ENCODE peak calls at places on chromosomes 16 and 17, in seven cellular contexts. E is PC-3; F is CD8-positive, alpha-beta T cell; V is fibroblast of mammary gland; B is sigmoid colon; X is activated B cell treated with CpG ODN at 0.5 μM for 24 hours; Y is A549. R is an unnamed sample.

GRCh38 chr16:31131841-31132271 is 3.7 kb downstream of the PRSS8 start:
- DNase-seq in X (no peak), B (no peak), V (no peak), F (no peak), E (no peak), Y (no peak), R (no peak)

GRCh38 chr17:80877095-80877828 is 114.4 kb upstream of the CHMP6 start:
- DNase-seq in F (no peak), B (no peak), Y (no peak), X (peak), E (no peak), V (no peak), R (no peak)

GRCh38 chr16:31404353-31405064 is 11.4 kb downstream of the ITGAD start:
- DNase-seq in E (peak), Y (peak), V (peak), F (no peak), B (no peak), X (no peak), R (no peak)

GRCh38 chr17:17523001-17523713 is 27.0 kb upstream of the RASD1 start:
- DNase-seq in F (no peak), V (no peak), B (no peak), X (no peak), Y (no peak), E (no peak), R (no peak)

GRCh38 chr16:54462151-54462651 is 175.6 kb upstream of the IRX3 start:
- DNase-seq in B (no peak), X (no peak), E (no peak), V (peak), Y (no peak), F (no peak), R (no peak)

GRCh38 chr16:10408824-10409381 is 23.0 kb downstream of the ATF7IP2 start:
- DNase-seq in E (peak), F (no peak), Y (no peak), X (no peak), B (no peak), V (peak), R (no peak)

GRCh38 chr16:78281115-78281514 is 181.7 kb downstream of the WWOX start:
- DNase-seq in Y (no peak), F (no peak), E (no peak), V (no peak), B (no peak), X (no peak), R (no peak)

GRCh38 chr17:66737524-66737923 is 97.4 kb upstream of the CACNG5 start:
- DNase-seq in Y (no peak), E (no peak), V (peak), B (peak), F (no peak), X (no peak), R (no peak)

GRCh38 chr17:78645421-78646295 is 68.5 kb upstream of the DNAH17 start:
- DNase-seq in X (peak), F (peak), E (peak), B (peak), V (peak), Y (peak), R (no peak)

GRCh38 chr17:48605991-48606891 is 1.5 kb upstream of the HOXB6 start:
- DNase-seq in X (no peak), E (no peak), F (no peak), B (no peak), Y (no peak), V (no peak), R (no peak)

GRCh38 chr16:60230666-60231065 is 1496.5 kb upstream of the GOT2 start:
- DNase-seq in X (no peak), E (peak), F (no peak), B (no peak), V (no peak), Y (no peak), R (no peak)

GRCh38 chr16:64629622-64630021 is 492.2 kb downstream of the CDH11 start:
- DNase-seq in F (no peak), Y (no peak), V (peak), E (peak), X (no peak), B (no peak), R (no peak)

GRCh38 chr17:76737082-76737675 is at the start of gene SRSF2:
- DNase-seq in B (peak), V (peak), X (peak), E (peak), F (peak), Y (peak), R (peak)

GRCh38 chr17:79005063-79005861 is 4.3 kb downstream of the CANT1 start:
- DNase-seq in X (no peak), V (no peak), Y (no peak), B (peak), E (peak), F (no peak), R (no peak)

GRCh38 chr17:2405247-2405926 is 4.5 kb upstream of the MNT start:
- DNase-seq in Y (no peak), B (peak), E (peak), V (peak), X (no peak), F (no peak), R (no peak)

GRCh38 chr17:50470451-50470850 is 1.8 kb upstream of the CHAD start:
- DNase-seq in Y (no peak), V (no peak), F (no peak), B (peak), X (no peak), E (no peak), R (no peak)

GRCh38 chr17:45131616-45132301 is 556 bp downstream of the PLCD3 start:
- DNase-seq in Y (no peak), V (no peak), X (peak), F (peak), E (peak), B (peak), R (no peak)

GRCh38 chr17:19017401-19017800 is 12.8 kb upstream of the FAM83G start:
- DNase-seq in B (no peak), Y (no peak), F (no peak), V (no peak), E (no peak), X (no peak), R (no peak)

GRCh38 chr17:73341350-73342056 is 29.7 kb upstream of the CDC42EP4 start:
- DNase-seq in Y (no peak), V (no peak), F (no peak), E (no peak), X (no peak), B (no peak), R (no peak)

GRCh38 chr16:72468582-72468981 is 296.6 kb upstream of the PMFBP1 start:
- DNase-seq in F (no peak), X (no peak), E (no peak), Y (no peak), B (no peak), V (peak), R (no peak)

GRCh38 chr17:74865504-74866197 is 6.0 kb upstream of the GRIN2C start:
- DNase-seq in B (no peak), V (no peak), E (no peak), X (no peak), Y (no peak), F (no peak), R (no peak)

DNA sequence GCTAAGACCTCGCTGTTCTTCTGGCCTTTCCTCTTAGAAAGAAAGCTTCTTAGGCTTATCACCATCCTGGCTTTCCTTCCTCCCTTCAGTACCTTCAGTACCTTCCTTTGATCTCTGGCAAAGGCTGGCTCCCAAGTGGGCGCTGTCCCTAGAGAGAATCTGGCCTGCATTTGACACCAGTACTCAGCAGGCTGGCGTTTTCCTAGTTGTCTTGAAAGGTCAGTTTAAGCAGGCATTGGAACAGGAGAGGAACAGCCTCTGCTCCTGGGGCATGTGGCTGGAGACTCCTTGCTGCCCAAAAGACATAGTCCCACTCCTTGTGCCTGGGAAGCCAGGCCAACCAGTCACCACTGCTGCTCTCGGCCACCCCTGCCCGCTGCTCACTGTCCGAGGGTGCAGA is 34.1 kb downstream of the TMEM238L start:
- DNase-seq in Y (no peak), E (no peak), B (peak), V (no peak), X (no peak), F (no peak), R (no peak)
- TF ChIP-seq CTCF in Y (no peak), E (no peak), B (no peak), V (no peak), X (no peak), F (no peak), R (no peak)

DNA sequence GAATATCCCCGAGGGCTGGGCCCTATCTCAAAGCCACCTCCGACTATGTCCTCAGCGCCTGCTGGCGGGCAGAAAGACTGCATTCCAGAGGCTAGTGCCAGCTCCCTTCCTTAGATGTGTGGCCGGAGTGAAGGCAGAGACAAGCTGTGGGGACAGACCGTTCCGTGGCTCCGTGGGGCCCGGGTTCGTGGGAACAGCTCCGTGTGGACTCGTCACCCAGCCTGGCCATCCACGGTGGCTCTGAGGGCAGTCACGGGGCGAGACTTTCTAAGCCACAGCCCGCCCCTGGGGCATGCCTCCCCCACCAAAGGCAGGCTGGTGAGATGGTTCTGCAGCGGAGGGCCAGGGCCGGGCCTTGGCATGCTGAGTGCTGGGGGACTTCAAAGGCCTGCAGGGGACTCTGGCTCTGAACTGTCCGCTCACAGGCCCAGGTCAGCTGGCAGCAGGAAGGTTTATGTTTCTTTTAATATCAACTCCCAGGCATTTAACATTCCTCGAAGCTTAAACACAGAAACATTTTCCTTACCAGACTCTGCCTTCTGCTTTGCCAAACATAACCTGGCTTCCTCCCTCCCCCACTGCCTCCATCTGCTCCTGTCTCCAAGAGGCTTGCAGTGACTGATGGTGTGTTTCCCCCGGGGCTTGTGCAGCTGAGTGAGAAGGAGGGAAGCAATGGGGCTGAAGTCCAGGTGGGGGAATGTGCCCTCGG is 50.4 kb downstream of the TIMM22 start:
- DNase-seq in F (no peak), V (no peak), B (peak), X (no peak), Y (no peak), E (no peak), R (peak)
- TF ChIP-seq CTCF in F (no peak), V (no peak), B (peak), X (no peak), Y (no peak), E (no peak), R (no peak)

GRCh38 chr16:55503726-55504553 is 4.9 kb upstream of the LPCAT2 start:
- DNase-seq in V (no peak), E (no peak), X (no peak), F (no peak), B (no peak), Y (no peak), R (no peak)

GRCh38 chr16:55499951-55500350 is 8.9 kb upstream of the LPCAT2 start:
- DNase-seq in F (no peak), V (peak), Y (no peak), E (peak), X (no peak), B (peak), R (no peak)

GRCh38 chr16:55499281-55499680 is 9.6 kb upstream of the LPCAT2 start:
- DNase-seq in X (no peak), V (no peak), E (no peak), Y (no peak), F (no peak), B (no peak), R (no peak)

GRCh38 chr16:55502801-55503366 is 6.0 kb upstream of the LPCAT2 start:
- DNase-seq in V (peak), Y (no peak), F (no peak), E (peak), X (no peak), B (peak), R (no peak)

GRCh38 chr16:55501549-55502322 is 7.1 kb upstream of the LPCAT2 start:
- DNase-seq in X (no peak), V (no peak), E (peak), Y (no peak), B (no peak), F (no peak), R (no peak)
- TF ChIP-seq CTCF in X (no peak), V (peak), E (peak), Y (no peak), B (no peak), F (no peak), R (no peak)

DNA sequence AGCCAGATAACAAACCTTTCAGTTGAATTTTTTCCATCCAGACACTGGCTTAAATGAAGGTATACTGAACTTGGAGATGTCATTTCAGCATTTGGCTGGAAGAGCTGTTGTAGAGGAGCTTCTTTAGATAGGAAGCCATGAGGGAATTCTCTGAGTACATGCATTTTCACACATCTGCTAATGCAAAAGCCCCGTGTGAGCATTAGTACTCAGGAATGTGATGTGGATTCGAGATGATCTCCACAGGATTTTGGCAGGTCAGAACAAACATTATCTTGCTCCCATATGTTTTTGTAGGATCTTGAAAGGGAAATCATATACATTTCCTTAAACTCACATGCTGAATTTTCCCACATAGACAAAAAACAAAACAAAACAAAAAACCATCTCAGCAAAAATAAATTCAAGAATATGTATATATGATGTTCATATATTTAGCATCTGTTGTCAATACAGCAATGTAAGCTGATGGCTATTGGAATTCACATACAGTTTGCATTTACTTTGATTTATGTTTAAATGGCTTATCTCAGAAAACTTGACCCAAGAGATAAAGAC is 277.2 kb upstream of the TBX2 start:
- DNase-seq in X (no peak), E (no peak), B (no peak), Y (no peak), V (no peak), F (no peak), R (no peak)
- TF ChIP-seq CTCF in X (no peak), E (no peak), B (no peak), Y (no peak), V (no peak), F (no peak), R (no peak)

GRCh38 chr17:29248845-29249244 is 2.2 kb downstream of the CRYBA1 start:
- DNase-seq in F (no peak), E (no peak), V (no peak), Y (no peak), X (no peak), B (no peak), R (no peak)

GRCh38 chr17:29251184-29251583 is 4.5 kb downstream of the CRYBA1 start:
- DNase-seq in E (no peak), V (no peak), F (no peak), B (no peak), X (no peak), Y (no peak), R (no peak)

GRCh38 chr17:29250666-29251065 is 4.0 kb downstream of the CRYBA1 start:
- DNase-seq in E (no peak), F (no peak), Y (no peak), X (no peak), B (no peak), V (peak), R (no peak)

GRCh38 chr17:29253037-29253436 is 6.4 kb downstream of the CRYBA1 start:
- DNase-seq in E (no peak), X (no peak), B (no peak), V (no peak), F (no peak), Y (no peak), R (no peak)

GRCh38 chr17:29251969-29252866 is 5.6 kb downstream of the CRYBA1 start:
- DNase-seq in Y (peak), X (no peak), V (peak), F (no peak), B (no peak), E (peak), R (no peak)
- TF ChIP-seq CTCF in Y (peak), X (no peak), V (peak), F (peak), B (peak), E (peak), R (peak)

DNA sequence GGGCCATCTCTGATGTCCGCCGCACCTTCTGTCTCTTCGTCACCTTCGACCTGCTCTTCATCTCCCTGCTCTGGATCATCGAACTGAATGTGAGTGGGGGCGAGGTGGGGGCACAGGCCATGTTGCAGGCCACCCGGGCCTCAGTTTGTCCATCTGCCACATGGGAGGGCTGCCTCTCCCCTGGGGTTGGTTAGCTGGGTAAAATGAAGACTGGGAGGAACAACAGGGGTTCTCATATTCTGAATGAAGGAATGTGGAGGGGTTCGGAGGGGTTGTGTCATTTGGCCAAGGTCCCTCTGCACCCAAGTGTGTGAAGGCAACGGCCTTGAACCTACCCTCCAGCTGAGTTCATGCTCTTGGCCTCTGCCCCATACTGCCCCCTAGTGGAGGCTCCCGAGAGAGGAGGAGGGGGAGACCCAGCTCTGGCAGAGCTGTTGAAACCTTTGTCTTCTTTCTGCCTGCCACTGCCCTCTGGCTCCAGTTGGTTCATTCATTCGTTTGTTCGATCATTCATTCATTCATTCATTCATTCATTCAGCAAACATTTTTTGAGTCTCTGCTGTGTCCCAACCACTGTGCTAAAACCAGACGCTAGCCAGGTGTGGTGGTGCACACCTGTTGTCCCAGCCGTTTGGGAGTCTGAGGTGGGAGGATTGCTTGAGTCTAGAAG is 11.4 kb upstream of the TCAP start:
- DNase-seq in F (peak), X (no peak), B (no peak), Y (peak), V (peak), E (peak), R (peak)
- TF ChIP-seq CTCF in F (peak), X (no peak), B (peak), Y (peak), V (peak), E (peak), R (peak)

GRCh38 chr16:58507195-58507962 is 7.4 kb downstream of the NDRG4 start:
- DNase-seq in V (no peak), F (no peak), X (no peak), Y (no peak), E (no peak), B (peak), R (no peak)
- TF ChIP-seq CTCF in V (no peak), F (no peak), X (no peak), Y (no peak), E (no peak), B (no peak), R (no peak)

GRCh38 chr16:55700961-55701360 is 45.2 kb downstream of the SLC6A2 start:
- DNase-seq in V (no peak), E (no peak), Y (no peak), F (no peak), B (no peak), X (no peak), R (no peak)

GRCh38 chr16:55703003-55704001 is 47.5 kb downstream of the SLC6A2 start:
- DNase-seq in X (no peak), F (no peak), B (no peak), Y (peak), E (peak), V (peak), R (no peak)

GRCh38 chr16:55700067-55700466 is 44.3 kb downstream of the SLC6A2 start:
- DNase-seq in Y (no peak), X (no peak), F (no peak), E (no peak), B (no peak), V (no peak), R (no peak)

GRCh38 chr16:55699616-55700015 is 43.8 kb downstream of the SLC6A2 start:
- DNase-seq in E (no peak), B (no peak), Y (no peak), F (no peak), V (no peak), X (no peak), R (no peak)

GRCh38 chr16:55701442-55702319 is 45.9 kb downstream of the SLC6A2 start:
- DNase-seq in F (peak), B (peak), X (no peak), E (peak), Y (peak), V (peak), R (no peak)
- TF ChIP-seq CTCF in F (no peak), B (peak), X (no peak), E (peak), Y (peak), V (peak), R (peak)

DNA sequence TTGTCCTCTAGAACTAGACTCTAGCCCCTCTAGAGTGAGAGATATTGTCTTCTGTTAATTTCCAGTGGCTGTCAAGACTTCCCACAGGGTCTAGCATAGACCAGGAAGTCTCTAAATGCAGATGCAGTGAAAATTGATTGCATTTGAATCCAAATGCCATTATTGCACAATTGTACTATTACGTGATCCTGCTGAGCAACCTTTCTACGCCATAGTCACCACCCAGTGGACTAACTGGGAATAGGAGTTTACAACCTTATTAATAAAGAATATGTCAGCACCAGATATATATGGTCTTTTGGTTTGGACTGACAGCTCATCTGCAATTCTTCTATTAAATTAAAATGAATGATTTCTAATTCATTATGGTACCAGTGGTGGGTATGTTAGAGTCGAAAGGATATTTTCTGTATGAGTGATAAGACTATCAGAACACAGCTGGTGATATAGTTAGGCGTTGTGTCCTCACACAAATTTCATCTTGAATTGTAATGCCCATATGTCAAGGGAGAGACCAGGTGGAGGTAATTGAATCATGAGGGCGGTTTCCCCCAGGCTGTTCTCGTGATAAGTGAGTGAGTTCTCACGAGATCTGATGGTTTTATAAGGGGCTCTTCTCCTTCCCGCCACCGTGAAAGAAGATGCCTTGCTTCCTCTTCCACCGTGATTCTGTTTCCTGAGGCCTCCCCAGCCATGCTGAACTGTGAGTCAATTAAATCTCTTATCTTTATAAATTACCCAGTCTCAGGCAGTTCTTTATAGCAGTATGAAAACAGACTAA is 138.9 kb upstream of the CA10 start:
- DNase-seq in Y (peak), X (no peak), F (no peak), V (peak), B (no peak), E (peak), R (no peak)
- TF ChIP-seq CTCF in Y (no peak), X (no peak), F (no peak), V (no peak), B (no peak), E (peak), R (peak)

R was measured in D721Med.